ENCODE peak calls at places on chromosome 13, in seven cellular contexts. One of them, this sample, is unnamed.
A peak's percentile ranks its signal among the peaks of the same experiment; 100 is the strongest.

GRCh38 chr13:74452176-74452575 is 318.0 kb upstream of the KLF12 start:
- DNase-seq in GM06990: no peak
- DNase-seq in stimulated activated CD4-positive, alpha-beta T cell treated with anti-CD3 and anti-CD28 coated beads, Interleukin-1b, Interleukin-23, amount 100 ng/mL, for 1 hour: no peak
- DNase-seq in caudate nucleus: no peak
- DNase-seq in NT2/D1: no peak
- DNase-seq in keratinocyte: no peak
- DNase-seq in ACHN: no peak
- DNase-seq in this sample: no peak

GRCh38 chr13:50645092-50645491 is 198.4 kb downstream of the DLEU7 start:
- DNase-seq in keratinocyte: peak; percentile 26
- DNase-seq in GM06990: no peak
- DNase-seq in ACHN: no peak
- DNase-seq in caudate nucleus: no peak
- DNase-seq in NT2/D1: no peak
- DNase-seq in stimulated activated CD4-positive, alpha-beta T cell treated with anti-CD3 and anti-CD28 coated beads, Interleukin-1b, Interleukin-23, amount 100 ng/mL, for 1 hour: no peak
- DNase-seq in this sample: no peak

GRCh38 chr13:37418490-37418889 is 180.1 kb downstream of the POSTN start:
- DNase-seq in caudate nucleus: no peak
- DNase-seq in GM06990: no peak
- DNase-seq in keratinocyte: no peak
- DNase-seq in stimulated activated CD4-positive, alpha-beta T cell treated with anti-CD3 and anti-CD28 coated beads, Interleukin-1b, Interleukin-23, amount 100 ng/mL, for 1 hour: no peak
- DNase-seq in ACHN: no peak
- DNase-seq in NT2/D1: no peak
- DNase-seq in this sample: no peak

GRCh38 chr13:65378943-65379519 is 1851.1 kb downstream of the PCDH9 start:
- DNase-seq in keratinocyte: no peak
- DNase-seq in ACHN: peak; percentile 24
- DNase-seq in stimulated activated CD4-positive, alpha-beta T cell treated with anti-CD3 and anti-CD28 coated beads, Interleukin-1b, Interleukin-23, amount 100 ng/mL, for 1 hour: no peak
- DNase-seq in caudate nucleus: no peak
- DNase-seq in NT2/D1: peak; percentile 1
- DNase-seq in GM06990: no peak
- DNase-seq in this sample: no peak

GRCh38 chr13:111474136-111475002 is 153.9 kb downstream of the TEX29 start:
- DNase-seq in ACHN: peak; percentile 47
- DNase-seq in stimulated activated CD4-positive, alpha-beta T cell treated with anti-CD3 and anti-CD28 coated beads, Interleukin-1b, Interleukin-23, amount 100 ng/mL, for 1 hour: no peak
- DNase-seq in GM06990: peak; percentile 17
- DNase-seq in NT2/D1: peak; percentile 38
- DNase-seq in keratinocyte: no peak
- DNase-seq in caudate nucleus: no peak
- DNase-seq in this sample: no peak

GRCh38 chr13:53784331-53784730 is 755.7 kb downstream of the OLFM4 start:
- DNase-seq in keratinocyte: no peak
- DNase-seq in ACHN: no peak
- DNase-seq in NT2/D1: no peak
- DNase-seq in GM06990: no peak
- DNase-seq in caudate nucleus: no peak
- DNase-seq in stimulated activated CD4-positive, alpha-beta T cell treated with anti-CD3 and anti-CD28 coated beads, Interleukin-1b, Interleukin-23, amount 100 ng/mL, for 1 hour: no peak
- DNase-seq in this sample: no peak

GRCh38 chr13:113029487-113030258 is 60.7 kb downstream of the MCF2L start:
- DNase-seq in NT2/D1: peak; percentile 40
- DNase-seq in keratinocyte: no peak
- DNase-seq in GM06990: peak; percentile 38
- DNase-seq in stimulated activated CD4-positive, alpha-beta T cell treated with anti-CD3 and anti-CD28 coated beads, Interleukin-1b, Interleukin-23, amount 100 ng/mL, for 1 hour: peak; percentile 30
- DNase-seq in caudate nucleus: no peak
- DNase-seq in ACHN: peak; percentile 26
- DNase-seq in this sample: no peak

GRCh38 chr13:69856331-69856730 is 251.3 kb upstream of the ATXN8OS start:
- DNase-seq in stimulated activated CD4-positive, alpha-beta T cell treated with anti-CD3 and anti-CD28 coated beads, Interleukin-1b, Interleukin-23, amount 100 ng/mL, for 1 hour: no peak
- DNase-seq in NT2/D1: no peak
- DNase-seq in caudate nucleus: no peak
- DNase-seq in GM06990: no peak
- DNase-seq in keratinocyte: no peak
- DNase-seq in ACHN: peak; percentile 85
- DNase-seq in this sample: no peak

GRCh38 chr13:74298912-74299311 is 164.7 kb upstream of the KLF12 start:
- DNase-seq in ACHN: no peak
- DNase-seq in NT2/D1: no peak
- DNase-seq in keratinocyte: no peak
- DNase-seq in GM06990: no peak
- DNase-seq in stimulated activated CD4-positive, alpha-beta T cell treated with anti-CD3 and anti-CD28 coated beads, Interleukin-1b, Interleukin-23, amount 100 ng/mL, for 1 hour: no peak
- DNase-seq in caudate nucleus: no peak
- DNase-seq in this sample: no peak

GRCh38 chr13:22128413-22129198 is 457.7 kb downstream of the FGF9 start:
- DNase-seq in GM06990: no peak
- DNase-seq in keratinocyte: no peak
- DNase-seq in ACHN: no peak
- DNase-seq in stimulated activated CD4-positive, alpha-beta T cell treated with anti-CD3 and anti-CD28 coated beads, Interleukin-1b, Interleukin-23, amount 100 ng/mL, for 1 hour: no peak
- DNase-seq in NT2/D1: no peak
- DNase-seq in caudate nucleus: no peak
- DNase-seq in this sample: no peak

GRCh38 chr13:112692586-112692985 is 2.7 kb downstream of the ATP11A start:
- DNase-seq in keratinocyte: no peak
- DNase-seq in GM06990: no peak
- DNase-seq in caudate nucleus: no peak
- DNase-seq in ACHN: no peak
- DNase-seq in NT2/D1: no peak
- DNase-seq in stimulated activated CD4-positive, alpha-beta T cell treated with anti-CD3 and anti-CD28 coated beads, Interleukin-1b, Interleukin-23, amount 100 ng/mL, for 1 hour: no peak
- DNase-seq in this sample: no peak

GRCh38 chr13:87122551-87122950 is 548.6 kb upstream of the SLITRK5 start:
- DNase-seq in caudate nucleus: no peak
- DNase-seq in GM06990: no peak
- DNase-seq in NT2/D1: no peak
- DNase-seq in keratinocyte: no peak
- DNase-seq in ACHN: peak; percentile 7
- DNase-seq in stimulated activated CD4-positive, alpha-beta T cell treated with anti-CD3 and anti-CD28 coated beads, Interleukin-1b, Interleukin-23, amount 100 ng/mL, for 1 hour: no peak
- DNase-seq in this sample: no peak

GRCh38 chr13:30526612-30527217 is 61.0 kb upstream of the HMGB1 start:
- DNase-seq in GM06990: no peak
- DNase-seq in NT2/D1: no peak
- DNase-seq in ACHN: no peak
- DNase-seq in stimulated activated CD4-positive, alpha-beta T cell treated with anti-CD3 and anti-CD28 coated beads, Interleukin-1b, Interleukin-23, amount 100 ng/mL, for 1 hour: no peak
- DNase-seq in keratinocyte: no peak
- DNase-seq in caudate nucleus: no peak
- DNase-seq in this sample: peak; percentile 17

GRCh38 chr13:32984857-32985626 is 31.2 kb upstream of the KL start:
- DNase-seq in GM06990: no peak
- DNase-seq in NT2/D1: no peak
- DNase-seq in stimulated activated CD4-positive, alpha-beta T cell treated with anti-CD3 and anti-CD28 coated beads, Interleukin-1b, Interleukin-23, amount 100 ng/mL, for 1 hour: no peak
- DNase-seq in keratinocyte: no peak
- DNase-seq in ACHN: no peak
- DNase-seq in caudate nucleus: no peak
- DNase-seq in this sample: no peak

GRCh38 chr13:46179576-46180368 is 2.2 kb downstream of the LCP1 start:
- DNase-seq in stimulated activated CD4-positive, alpha-beta T cell treated with anti-CD3 and anti-CD28 coated beads, Interleukin-1b, Interleukin-23, amount 100 ng/mL, for 1 hour: peak; percentile 52
- DNase-seq in keratinocyte: no peak
- DNase-seq in ACHN: no peak
- DNase-seq in caudate nucleus: no peak
- DNase-seq in GM06990: peak; percentile 49
- DNase-seq in NT2/D1: no peak
- DNase-seq in this sample: no peak

GRCh38 chr13:88526186-88526852 is 855.1 kb downstream of the SLITRK5 start:
- DNase-seq in caudate nucleus: no peak
- DNase-seq in ACHN: no peak
- DNase-seq in GM06990: no peak
- DNase-seq in NT2/D1: peak; percentile 64
- DNase-seq in stimulated activated CD4-positive, alpha-beta T cell treated with anti-CD3 and anti-CD28 coated beads, Interleukin-1b, Interleukin-23, amount 100 ng/mL, for 1 hour: no peak
- DNase-seq in keratinocyte: no peak
- DNase-seq in this sample: no peak

GRCh38 chr13:97544041-97544765 is 110.2 kb downstream of the RAP2A start:
- DNase-seq in keratinocyte: no peak
- DNase-seq in ACHN: no peak
- DNase-seq in caudate nucleus: no peak
- DNase-seq in NT2/D1: no peak
- DNase-seq in GM06990: no peak
- DNase-seq in stimulated activated CD4-positive, alpha-beta T cell treated with anti-CD3 and anti-CD28 coated beads, Interleukin-1b, Interleukin-23, amount 100 ng/mL, for 1 hour: no peak
- DNase-seq in this sample: peak; percentile 34

GRCh38 chr13:76969488-76970365 is 21.4 kb downstream of the ACOD1 start:
- DNase-seq in ACHN: no peak
- DNase-seq in GM06990: no peak
- DNase-seq in keratinocyte: peak; percentile 80
- DNase-seq in stimulated activated CD4-positive, alpha-beta T cell treated with anti-CD3 and anti-CD28 coated beads, Interleukin-1b, Interleukin-23, amount 100 ng/mL, for 1 hour: no peak
- DNase-seq in NT2/D1: no peak
- DNase-seq in caudate nucleus: no peak
- DNase-seq in this sample: no peak

GRCh38 chr13:46341112-46341711 is 45.8 kb downstream of the RUBCNL start:
- DNase-seq in keratinocyte: no peak
- DNase-seq in NT2/D1: no peak
- DNase-seq in stimulated activated CD4-positive, alpha-beta T cell treated with anti-CD3 and anti-CD28 coated beads, Interleukin-1b, Interleukin-23, amount 100 ng/mL, for 1 hour: no peak
- DNase-seq in ACHN: no peak
- DNase-seq in caudate nucleus: no peak
- DNase-seq in GM06990: peak; percentile 54
- DNase-seq in this sample: peak; percentile 82

GRCh38 chr13:97133955-97134354 is 88.2 kb upstream of the MBNL2 start:
- DNase-seq in GM06990: no peak
- DNase-seq in caudate nucleus: no peak
- DNase-seq in ACHN: no peak
- DNase-seq in stimulated activated CD4-positive, alpha-beta T cell treated with anti-CD3 and anti-CD28 coated beads, Interleukin-1b, Interleukin-23, amount 100 ng/mL, for 1 hour: no peak
- DNase-seq in keratinocyte: no peak
- DNase-seq in NT2/D1: no peak
- DNase-seq in this sample: no peak

GRCh38 chr13:113962975-113963374 is 10.9 kb downstream of the C13orf46 start:
- DNase-seq in GM06990: no peak
- DNase-seq in keratinocyte: no peak
- DNase-seq in NT2/D1: no peak
- DNase-seq in stimulated activated CD4-positive, alpha-beta T cell treated with anti-CD3 and anti-CD28 coated beads, Interleukin-1b, Interleukin-23, amount 100 ng/mL, for 1 hour: no peak
- DNase-seq in ACHN: no peak
- DNase-seq in caudate nucleus: no peak
- DNase-seq in this sample: no peak